ENCODE peak calls at places on chromosome 15, in ten cellular contexts. G is hypothalamus; F is colonic mucosa; L is activated gamma-delta T cell treated with Interleukin-2 at 50 U/mL for 16 hours; M is effector CD4-positive, alpha-beta T cell; H is H7; J is astrocyte of the spinal cord; N is mesenchymal stem cell; O is Kasumi-1; P is activated CD4-positive, alpha-beta T cell treated with anti-CD3 and anti-CD28 coated beads, Interleukin-2, amount 50 U/mL, for 1 hour. Z is an unnamed sample.

GRCh38 chr15:49035825-49036224 is 10.4 kb downstream of the SECISBP2L start:
- DNase-seq in G (no peak), F (no peak), L (no peak), M (no peak), H (no peak), J (no peak), N (no peak), O (no peak), P (no peak), Z (no peak)

GRCh38 chr15:46309914-46310313 is 675.1 kb downstream of the SQOR start:
- DNase-seq in G (no peak), F (no peak), L (no peak), M (no peak), H (no peak), J (no peak), N (no peak), O (no peak), P (no peak), Z (no peak)

GRCh38 chr15:77692614-77693013 is 59.9 kb upstream of the LINGO1 start:
- DNase-seq in G (no peak), F (no peak), L (no peak), M (no peak), H (no peak), J (no peak), N (no peak), O (no peak), P (no peak), Z (no peak)

GRCh38 chr15:62390793-62391543 is 225.9 kb upstream of the C2CD4B start:
- DNase-seq in G (peak; percentile 37), F (peak; percentile 71), L (peak; percentile 7), M (no peak), H (peak; percentile 82), J (peak; percentile 67), N (peak; percentile 73), O (peak; percentile 47), P (peak; percentile 2), Z (peak; percentile 8)

GRCh38 chr15:70584838-70585706 is 178.3 kb downstream of the UACA start:
- DNase-seq in G (no peak), F (no peak), L (peak; percentile 20), M (peak; percentile 6), H (peak; percentile 97), J (peak; percentile 51), N (peak; percentile 51), O (no peak), P (peak; percentile 55), Z (peak; percentile 5)

GRCh38 chr15:67480741-67481140 is 40.2 kb upstream of the C15orf61 start:
- DNase-seq in G (no peak), F (no peak), L (no peak), M (no peak), H (no peak), J (no peak), N (no peak), O (no peak), P (no peak), Z (no peak)

GRCh38 chr15:31254431-31255175 is 72.0 kb upstream of the KLF13 start:
- DNase-seq in G (no peak), F (peak; percentile 85), L (no peak), M (no peak), H (no peak), J (peak; percentile 64), N (no peak), O (no peak), P (no peak), Z (no peak)

GRCh38 chr15:63041982-63042878 is at the start of gene TPM1:
- DNase-seq in G (no peak), F (peak; percentile 85), L (no peak), M (no peak), H (peak; percentile 98), J (peak; percentile 97), N (peak; percentile 94), O (no peak), P (no peak), Z (no peak)

GRCh38 chr15:94335616-94336015 is 104.3 kb downstream of the MCTP2 start:
- DNase-seq in G (no peak), F (no peak), L (no peak), M (no peak), H (no peak), J (no peak), N (no peak), O (no peak), P (no peak), Z (no peak)

GRCh38 chr15:52857471-52857870 is 67.3 kb upstream of the ONECUT1 start:
- DNase-seq in G (no peak), F (no peak), L (no peak), M (no peak), H (no peak), J (no peak), N (no peak), O (no peak), P (no peak), Z (no peak)

GRCh38 chr15:59649603-59650002 is 7.7 kb downstream of the GTF2A2 start:
- DNase-seq in G (no peak), F (no peak), L (no peak), M (no peak), H (no peak), J (no peak), N (no peak), O (no peak), P (no peak), Z (no peak)

GRCh38 chr15:89198196-89198595 is 23.2 kb downstream of the RLBP1 start:
- DNase-seq in G (no peak), F (no peak), L (no peak), M (no peak), H (no peak), J (no peak), N (no peak), O (no peak), P (no peak), Z (no peak)

GRCh38 chr15:91974321-91974720 is 120.8 kb downstream of the SLCO3A1 start:
- DNase-seq in G (no peak), F (no peak), L (no peak), M (no peak), H (no peak), J (no peak), N (no peak), O (no peak), P (no peak), Z (no peak)

GRCh38 chr15:77993374-77993911 is 84.1 kb downstream of the TBC1D2B start:
- DNase-seq in G (no peak), F (no peak), L (no peak), M (no peak), H (no peak), J (no peak), N (no peak), O (no peak), P (no peak), Z (no peak)

GRCh38 chr15:78129098-78130011 is 1.9 kb downstream of the CIB2 start:
- DNase-seq in G (no peak), F (no peak), L (no peak), M (no peak), H (peak; percentile 66), J (no peak), N (no peak), O (no peak), P (no peak), Z (no peak)

GRCh38 chr15:75329571-75329970 is 6.3 kb upstream of the COMMD4 start:
- DNase-seq in G (no peak), F (no peak), L (no peak), M (no peak), H (no peak), J (no peak), N (no peak), O (no peak), P (no peak), Z (no peak)

GRCh38 chr15:100252779-100253417 is 88.9 kb downstream of the ADAMTS17 start:
- DNase-seq in G (no peak), F (no peak), L (no peak), M (no peak), H (no peak), J (no peak), N (no peak), O (no peak), P (no peak), Z (no peak)

GRCh38 chr15:38930851-38931572 is 366.4 kb upstream of the RASGRP1 start:
- DNase-seq in G (no peak), F (no peak), L (no peak), M (no peak), H (no peak), J (peak; percentile 43), N (peak; percentile 8), O (no peak), P (no peak), Z (no peak)

GRCh38 chr15:83320831-83321230 is 36.4 kb upstream of the BNC1 start:
- DNase-seq in G (no peak), F (no peak), L (no peak), M (no peak), H (no peak), J (no peak), N (peak; percentile 47), O (no peak), P (no peak), Z (no peak)

GRCh38 chr15:74723754-74724334 is 1.5 kb downstream of the CYP1A1 start:
- DNase-seq in G (no peak), F (peak; percentile 23), L (no peak), M (no peak), H (peak; percentile 81), J (peak; percentile 54), N (peak; percentile 80), O (peak; percentile 90), P (no peak), Z (peak; percentile 18)

GRCh38 chr15:42202653-42203052 is 5.5 kb downstream of the VPS39 start:
- DNase-seq in G (no peak), F (no peak), L (no peak), M (no peak), H (no peak), J (no peak), N (no peak), O (no peak), P (no peak), Z (no peak)

GRCh38 chr15:90004671-90005070 is 3.5 kb downstream of the ZNF710 start:
- DNase-seq in G (no peak), F (no peak), L (no peak), M (no peak), H (no peak), J (peak; percentile 89), N (peak; percentile 97), O (peak; percentile 79), P (no peak), Z (no peak)

GRCh38 chr15:53498996-53499395 is 260.5 kb downstream of the WDR72 start:
- DNase-seq in G (no peak), F (no peak), L (no peak), M (no peak), H (no peak), J (no peak), N (no peak), O (no peak), P (no peak), Z (no peak)

GRCh38 chr15:94229591-94230365 is 1.6 kb upstream of the MCTP2 start:
- DNase-seq in G (no peak), F (no peak), L (peak; percentile 48), M (peak; percentile 10), H (no peak), J (no peak), N (peak; percentile 57), O (peak; percentile 49), P (peak; percentile 5), Z (peak; percentile 75)

GRCh38 chr15:74200394-74200793 is 2.2 kb downstream of the STRA6 start:
- DNase-seq in G (no peak), F (no peak), L (no peak), M (no peak), H (no peak), J (peak; percentile 86), N (peak; percentile 91), O (no peak), P (no peak), Z (no peak)

GRCh38 chr15:68277605-68278344 is at the start of gene FEM1B:
- DNase-seq in G (peak; percentile 96), F (peak; percentile 89), L (peak; percentile 81), M (peak; percentile 81), H (peak; percentile 92), J (peak; percentile 96), N (peak; percentile 94), O (peak; percentile 88), P (peak; percentile 85), Z (peak; percentile 90)

Z was measured in central memory CD4-positive, alpha-beta T cell.